ENCODE peak calls at places on chromosome 22, in five cellular contexts. P is left lung, K is kidney glomerular epithelial cell, G is colonic mucosa, D is naive B cell. Z is an unnamed sample.

GRCh38 chr22:29031236-29031982 is 30.2 kb downstream of the C22orf31 start:
- DNase-seq in P (peak), K (peak), G (peak), D (no peak), Z (peak)

GRCh38 chr22:46293591-46294260 is 2.9 kb upstream of the GTSE1 start:
- DNase-seq in P (no peak), K (no peak), G (no peak), D (no peak), Z (no peak)

GRCh38 chr22:46150615-46151423 is 493 bp downstream of the PPARA start:
- DNase-seq in P (peak), K (no peak), G (peak), D (peak), Z (peak)

GRCh38 chr22:19871845-19872778 is 17.4 kb upstream of the GNB1L start:
- DNase-seq in P (peak), K (no peak), G (peak), D (no peak), Z (no peak)

GRCh38 chr22:16970446-16970845 is 37.6 kb downstream of the GAB4 start:
- DNase-seq in P (no peak), K (no peak), G (no peak), D (no peak), Z (peak)

GRCh38 chr22:35930933-35931332 is 97.7 kb downstream of the RBFOX2 start:
- DNase-seq in P (no peak), K (peak), G (no peak), D (no peak), Z (peak)

GRCh38 chr22:44403166-44403565 is 90.4 kb upstream of the SHISAL1 start:
- DNase-seq in P (peak), K (no peak), G (no peak), D (no peak), Z (no peak)

GRCh38 chr22:46115755-46116490 is 34.4 kb upstream of the PPARA start:
- DNase-seq in P (no peak), K (no peak), G (no peak), D (no peak), Z (no peak)

GRCh38 chr22:29879738-29880137 is 3.2 kb upstream of the MTMR3 start:
- DNase-seq in P (no peak), K (no peak), G (no peak), D (no peak), Z (peak)

GRCh38 chr22:27906241-27906640 is 12.8 kb downstream of the PITPNB start:
- DNase-seq in P (no peak), K (no peak), G (no peak), D (no peak), Z (no peak)

GRCh38 chr22:35350539-35351503 is 30.1 kb upstream of the HMOX1 start:
- DNase-seq in P (peak), K (peak), G (peak), D (peak), Z (peak)

GRCh38 chr22:49933236-49933921 is 14.9 kb downstream of the CRELD2 start:
- DNase-seq in P (no peak), K (no peak), G (no peak), D (no peak), Z (no peak)

GRCh38 chr22:21921729-21922128 is 30.9 kb downstream of the PPM1F start:
- DNase-seq in P (peak), K (no peak), G (no peak), D (no peak), Z (no peak)

GRCh38 chr22:21942407-21942895 is 10.2 kb downstream of the PPM1F start:
- DNase-seq in P (peak), K (peak), G (peak), D (no peak), Z (peak)

GRCh38 chr22:30423296-30423958 is 2.1 kb upstream of the MTFP1 start:
- DNase-seq in P (peak), K (peak), G (no peak), D (no peak), Z (no peak)

GRCh38 chr22:47201996-47202818 is 439.8 kb downstream of the TBC1D22A start:
- DNase-seq in P (no peak), K (no peak), G (peak), D (no peak), Z (no peak)

GRCh38 chr22:36328635-36329216 is 59.0 kb downstream of the MYH9 start:
- DNase-seq in P (no peak), K (peak), G (no peak), D (peak), Z (peak)

GRCh38 chr22:24138649-24139420 is 42.5 kb upstream of the SUSD2 start:
- DNase-seq in P (no peak), K (no peak), G (no peak), D (no peak), Z (no peak)

GRCh38 chr22:42173183-42173926 is 42.7 kb upstream of the CYP2D6 start:
- DNase-seq in P (no peak), K (no peak), G (no peak), D (no peak), Z (no peak)

GRCh38 chr22:37095113-37095512 is 14.4 kb downstream of the TMPRSS6 start:
- DNase-seq in P (no peak), K (no peak), G (no peak), D (no peak), Z (no peak)

GRCh38 chr22:20428496-20429253 is 8.9 kb downstream of the SCARF2 start:
- DNase-seq in P (peak), K (no peak), G (no peak), D (no peak), Z (no peak)

GRCh38 chr22:50071432-50072166 is 13.5 kb upstream of the TTLL8 start:
- DNase-seq in P (peak), K (no peak), G (no peak), D (no peak), Z (peak)

GRCh38 chr22:46149493-46149997 is 781 bp upstream of the PPARA start:
- DNase-seq in P (peak), K (no peak), G (peak), D (peak), Z (no peak)

GRCh38 chr22:17910561-17911311 is 113.6 kb downstream of the MICAL3 start:
- DNase-seq in P (peak), K (peak), G (peak), D (no peak), Z (peak)

GRCh38 chr22:20571531-20572007 is 64.2 kb downstream of the MED15 start:
- DNase-seq in P (no peak), K (no peak), G (peak), D (peak), Z (peak)

GRCh38 chr22:41927813-41928212 is 1.2 kb upstream of the TNFRSF13C start:
- DNase-seq in P (no peak), K (no peak), G (no peak), D (no peak), Z (no peak)

GRCh38 chr22:36727110-36727509 is 23.6 kb upstream of the CACNG2 start:
- DNase-seq in P (no peak), K (no peak), G (no peak), D (no peak), Z (no peak)

GRCh38 chr22:24768537-24769374 is 5.8 kb downstream of the PIWIL3 start:
- DNase-seq in P (no peak), K (peak), G (peak), D (no peak), Z (peak)

GRCh38 chr22:38034278-38034882 is 22.8 kb upstream of the PICK1 start:
- DNase-seq in P (peak), K (peak), G (peak), D (no peak), Z (peak)

GRCh38 chr22:19714320-19715252 is at the start of gene SEPTIN5:
- DNase-seq in P (peak), K (no peak), G (no peak), D (no peak), Z (no peak)

GRCh38 chr22:39266398-39267030 is 21.7 kb upstream of the PDGFB start:
- DNase-seq in P (no peak), K (no peak), G (no peak), D (no peak), Z (no peak)

GRCh38 chr22:38433871-38434270 is 21.1 kb downstream of the KCNJ4 start:
- DNase-seq in P (no peak), K (no peak), G (no peak), D (no peak), Z (no peak)

GRCh38 chr22:29639096-29639495 is 35.7 kb downstream of the NF2 start:
- DNase-seq in P (no peak), K (no peak), G (no peak), D (no peak), Z (no peak)

GRCh38 chr22:30694171-30694637 is 470 bp upstream of the OSBP2 start:
- DNase-seq in P (peak), K (peak), G (peak), D (peak), Z (peak)

GRCh38 chr22:27170491-27170890 is 513.1 kb downstream of the MIAT start:
- DNase-seq in P (no peak), K (peak), G (no peak), D (no peak), Z (peak)

Z was measured in RPMI7951.